ENCODE peak calls at places on chromosome 3, in seven cellular contexts. W is K562; J is CD8-positive, alpha-beta memory T cell; Q is A549; G is HFF-Myc; D is Panc1; K is transverse colon. H is an unnamed sample.

GRCh38 chr3:25508901-25509300 is 80.8 kb downstream of the RARB start:
- DNase-seq in J (no peak), W (no peak), Q (peak; percentile 33), G (peak; percentile 27), D (no peak), K (no peak), H (no peak)

GRCh38 chr3:133292251-133292650 is 107.6 kb upstream of the BFSP2 start:
- DNase-seq in D (no peak), K (no peak), W (no peak), J (no peak), Q (no peak), G (no peak), H (no peak)

GRCh38 chr3:47890832-47891620 is 88.1 kb downstream of the DHX30 start:
- DNase-seq in D (no peak), W (no peak), Q (no peak), K (peak; percentile 21), J (no peak), G (no peak), H (no peak)

GRCh38 chr3:11021611-11022011 is 29.1 kb downstream of the SLC6A1 start:
- DNase-seq in W (no peak), Q (no peak), J (no peak), D (no peak), G (no peak), K (no peak), H (no peak)

GRCh38 chr3:57706462-57706861 is 13.6 kb upstream of the DENND6A start:
- DNase-seq in K (no peak), D (no peak), W (no peak), G (peak; percentile 32), Q (peak; percentile 72), J (no peak), H (no peak)

GRCh38 chr3:136787226-136787793 is 31.6 kb upstream of the SLC35G2 start:
- DNase-seq in K (peak; percentile 18), Q (no peak), J (no peak), W (peak; percentile 21), D (no peak), G (no peak), H (peak; percentile 74)

GRCh38 chr3:58038675-58039302 is 30.6 kb downstream of the FLNB start:
- DNase-seq in D (no peak), K (no peak), J (no peak), Q (no peak), W (peak; percentile 32), G (no peak), H (no peak)

GRCh38 chr3:31934866-31935265 is 46.2 kb downstream of the OSBPL10 start:
- DNase-seq in J (no peak), Q (no peak), G (no peak), K (no peak), W (no peak), D (no peak), H (no peak)

GRCh38 chr3:46561511-46561910 is 4.6 kb downstream of the LRRC2 start:
- DNase-seq in W (no peak), G (no peak), J (no peak), Q (no peak), D (no peak), K (no peak), H (no peak)

GRCh38 chr3:122913539-122914100 is 113.9 kb downstream of the SEMA5B start:
- DNase-seq in W (no peak), G (no peak), K (no peak), Q (no peak), D (no peak), J (no peak), H (no peak)

GRCh38 chr3:12992629-12993021 is 80.6 kb downstream of the IQSEC1 start:
- DNase-seq in Q (no peak), W (peak; percentile 43), D (no peak), K (peak; percentile 8), J (no peak), G (no peak), H (no peak)

GRCh38 chr3:170992854-170993253 is 33.7 kb downstream of the SLC2A2 start:
- DNase-seq in Q (no peak), G (no peak), D (no peak), K (no peak), W (no peak), J (no peak), H (no peak)

GRCh38 chr3:172054115-172054764 is 14.9 kb downstream of the FNDC3B start:
- DNase-seq in W (no peak), K (no peak), G (no peak), D (no peak), J (no peak), Q (no peak), H (no peak)

GRCh38 chr3:170690133-170690981 is 104.5 kb upstream of the SLC7A14 start:
- DNase-seq in K (peak; percentile 65), W (peak; percentile 90), Q (peak; percentile 38), D (no peak), J (peak; percentile 20), G (no peak), H (peak; percentile 53)

GRCh38 chr3:59559721-59560514 is 510.1 kb upstream of the CFAP20DC start:
- DNase-seq in G (peak; percentile 49), Q (peak; percentile 62), J (no peak), W (no peak), D (no peak), K (no peak), H (peak; percentile 26)

GRCh38 chr3:191762323-191762960 is 301.5 kb downstream of the PYDC2 start:
- DNase-seq in Q (peak; percentile 45), K (no peak), J (no peak), W (no peak), D (no peak), G (peak; percentile 4), H (no peak)

GRCh38 chr3:24830230-24831152 is 335.8 kb upstream of the THRB start:
- DNase-seq in G (no peak), W (no peak), K (peak; percentile 8), J (no peak), D (no peak), Q (no peak), H (no peak)

GRCh38 chr3:67641451-67641850 is 13.0 kb downstream of the SUCLG2 start:
- DNase-seq in W (no peak), J (no peak), G (no peak), K (no peak), D (no peak), Q (no peak), H (no peak)

GRCh38 chr3:108124337-108125150 is 33.7 kb upstream of the CD47 start:
- DNase-seq in J (peak; percentile 76), G (no peak), K (peak; percentile 38), Q (no peak), D (no peak), W (peak; percentile 73), H (peak; percentile 59)

GRCh38 chr3:99388736-99389135 is 249.7 kb upstream of the COL8A1 start:
- DNase-seq in D (no peak), G (no peak), K (no peak), W (no peak), Q (no peak), J (no peak), H (no peak)

GRCh38 chr3:33146791-33147445 is 33.1 kb downstream of the CRTAP start:
- DNase-seq in D (no peak), K (no peak), Q (no peak), W (no peak), J (no peak), G (no peak), H (no peak)

GRCh38 chr3:180311242-180311641 is 274.5 kb upstream of the PEX5L start:
- DNase-seq in W (no peak), Q (no peak), K (no peak), G (no peak), J (no peak), D (no peak), H (no peak)

GRCh38 chr3:30344288-30344687 is 262.1 kb upstream of the TGFBR2 start:
- DNase-seq in Q (peak; percentile 60), K (no peak), D (no peak), G (no peak), J (no peak), W (no peak), H (no peak)

GRCh38 chr3:74883690-74884089 is 269.2 kb upstream of the CNTN3 start:
- DNase-seq in J (no peak), G (no peak), Q (peak; percentile 4), K (no peak), D (peak; percentile 1), W (no peak), H (no peak)

GRCh38 chr3:193903257-193903807 is 232.6 kb upstream of the HES1 start:
- DNase-seq in K (no peak), G (no peak), W (no peak), D (no peak), J (no peak), Q (no peak), H (no peak)
- H3K4me3 ChIP-seq in K (no peak overlapping the region), G (no peak overlapping the region), W (no peak overlapping the region), D (no peak overlapping the region), J (no peak overlapping the region), Q (no peak overlapping the region), H (no peak overlapping the region)

GRCh38 chr3:111748132-111748531 is 110.9 kb upstream of the PHLDB2 start:
- DNase-seq in G (no peak), J (no peak), K (no peak), W (no peak), Q (no peak), D (no peak), H (no peak)

GRCh38 chr3:111747490-111747889 is 111.6 kb upstream of the PHLDB2 start:
- DNase-seq in D (no peak), J (no peak), W (no peak), Q (peak; percentile 61), K (no peak), G (no peak), H (no peak)

GRCh38 chr3:111749171-111750170 is 109.6 kb upstream of the PHLDB2 start:
- DNase-seq in K (no peak), D (no peak), G (no peak), W (no peak), Q (no peak), J (no peak), H (no peak)

GRCh38 chr3:111751961-111752360 is 107.1 kb upstream of the PHLDB2 start:
- DNase-seq in D (no peak), K (no peak), Q (no peak), W (no peak), G (peak; percentile 83), J (no peak), H (no peak)

GRCh38 chr3:111750278-111750884 is 108.7 kb upstream of the PHLDB2 start:
- DNase-seq in K (no peak), Q (no peak), J (no peak), W (no peak), D (no peak), G (no peak), H (no peak)
- H3K4me3 ChIP-seq in K (no peak overlapping the region), Q (no peak overlapping the region), J (no peak overlapping the region), W (no peak overlapping the region), D (no peak overlapping the region), G (no peak overlapping the region), H (no peak overlapping the region)

DNA sequence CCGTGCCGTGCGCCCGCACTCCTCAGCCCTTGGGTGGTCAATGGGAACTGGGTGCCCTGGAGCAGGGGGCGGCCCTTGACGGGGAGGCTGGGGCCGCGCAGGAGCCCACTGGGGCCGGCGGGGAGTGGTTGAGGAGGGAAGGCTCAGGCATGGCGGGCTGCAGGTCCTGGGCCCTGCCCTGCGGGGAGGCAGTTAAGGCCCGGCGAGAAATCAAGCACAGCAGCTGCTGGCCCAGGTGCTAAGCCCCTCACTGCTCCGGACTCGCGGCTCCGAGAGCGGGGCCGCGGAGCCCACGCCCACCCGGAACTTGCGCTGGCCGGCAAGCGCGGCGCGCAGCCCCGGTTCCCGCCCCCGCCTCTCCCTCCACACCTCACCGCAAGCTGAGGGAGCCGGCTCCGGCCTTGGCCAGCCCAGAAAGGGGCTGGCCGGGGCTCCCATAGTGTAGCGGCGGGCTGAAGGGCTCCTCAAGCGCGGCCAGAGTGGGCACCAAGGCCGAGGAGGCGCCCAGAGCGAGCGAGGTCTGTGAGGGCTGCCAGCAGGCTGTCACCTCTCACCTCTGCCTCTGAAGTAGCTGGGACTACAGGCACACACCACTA is 7.8 kb downstream of the GP9 start:
- DNase-seq in K (no peak), D (no peak), J (no peak), G (no peak), Q (no peak), W (no peak), H (no peak)
- H3K4me3 ChIP-seq in K (peak overlapping the region; percentile 30), D (peak overlapping the region; percentile 11), J (no peak overlapping the region), G (peak overlapping the region; percentile 20), Q (no peak overlapping the region), W (no peak overlapping the region), H (no peak overlapping the region)

GRCh38 chr3:69541059-69541471 is 155.2 kb upstream of the FRMD4B start:
- DNase-seq in G (no peak), Q (no peak), D (no peak), J (no peak), W (no peak), K (no peak), H (no peak)
- H3K4me3 ChIP-seq in G (no peak overlapping the region), Q (no peak overlapping the region), D (no peak overlapping the region), J (no peak overlapping the region), W (no peak overlapping the region), K (no peak overlapping the region), H (no peak overlapping the region)

H was measured in DND-41.